ENCODE peak calls at places on chromosomes 6 and 20, in five cellular contexts. R is stimulated activated naive B cell treated with anti-CD40 and anti-IgM and Interleukin-4, amounts not matched to agents 10 μg/mL and 1 μg/mL and 100 μg/mL, for 72 hours; Z is IMR-90; S is ascending aorta; P is right cardiac atrium. Y is an unnamed sample.

GRCh38 chr6:118768904-118769325 is 117.5 kb upstream of the CEP85L start:
- DNase-seq in R (no peak), Z (no peak), S (no peak), P (no peak), Y (no peak)

GRCh38 chr6:85124472-85125428 is 325.1 kb upstream of the NT5E start:
- DNase-seq in P (no peak), R (no peak), S (no peak), Z (peak), Y (no peak)

GRCh38 chr6:111503660-111504059 is 20.6 kb upstream of the REV3L start:
- DNase-seq in R (no peak), P (no peak), S (no peak), Z (peak), Y (no peak)

GRCh38 chr6:149147939-149148718 is 169.4 kb upstream of the TAB2 start:
- DNase-seq in S (no peak), R (no peak), Z (no peak), P (no peak), Y (no peak)

GRCh38 chr6:107589199-107589598 is 99.3 kb downstream of the SOBP start:
- DNase-seq in S (no peak), R (no peak), Z (no peak), P (no peak), Y (no peak)

GRCh38 chr6:108260126-108260808 is 573 bp downstream of the SNX3 start:
- DNase-seq in S (no peak), Z (peak), R (peak), P (peak), Y (peak)

GRCh38 chr20:58294497-58295455 is 14.7 kb upstream of the RAB22A start:
- DNase-seq in R (no peak), S (no peak), P (no peak), Z (no peak), Y (no peak)

GRCh38 chr6:51753635-51754034 is 333.8 kb downstream of the PKHD1 start:
- DNase-seq in P (peak), R (no peak), Z (no peak), S (no peak), Y (peak)

GRCh38 chr20:49219924-49220831 is 962 bp downstream of the DDX27 start:
- DNase-seq in R (no peak), S (no peak), Z (no peak), P (no peak), Y (no peak)

GRCh38 chr6:140346461-140346860 is 972.0 kb upstream of the CITED2 start:
- DNase-seq in S (no peak), R (no peak), Z (peak), P (no peak), Y (no peak)

GRCh38 chr20:63230800-63231268 is 4.9 kb upstream of the BIRC7 start:
- DNase-seq in P (peak), Z (peak), R (no peak), S (no peak), Y (peak)

GRCh38 chr20:64038579-64039292 is 2.8 kb downstream of the C20orf204 start:
- DNase-seq in S (no peak), Z (peak), P (peak), R (peak), Y (peak)

Y was measured in left cardiac atrium.